ENCODE peak calls at places on chromosomes 1 and 21, in eight cellular contexts. Y, X, I, Z, H, V, F and L are unnamed samples.

GRCh38 chr1:57470028-57470427 is 46.2 kb upstream of the DAB1 start:
- DNase-seq in Y (no peak), X (no peak), I (no peak), Z (no peak), H (no peak), V (no peak), F (no peak), L (no peak)

GRCh38 chr1:7940745-7941436 is at the start of gene TNFRSF9:
- DNase-seq in Y (no peak), X (no peak), I (no peak), Z (peak), H (no peak), V (no peak), F (no peak), L (no peak)

GRCh38 chr21:41222247-41223068 is 54.5 kb downstream of the BACE2 start:
- DNase-seq in Y (no peak), X (no peak), I (no peak), Z (no peak), H (no peak), V (no peak), F (no peak), L (no peak)

GRCh38 chr1:50441183-50441582 is 17.9 kb upstream of the DMRTA2 start:
- DNase-seq in Y (no peak), X (no peak), I (no peak), Z (no peak), H (no peak), V (no peak), F (no peak), L (no peak)

GRCh38 chr1:110282395-110282794 is 56.8 kb upstream of the RBM15 start:
- DNase-seq in Y (no peak), X (no peak), I (no peak), Z (no peak), H (no peak), V (no peak), F (no peak), L (peak)

GRCh38 chr1:39105061-39105840 is 79.1 kb downstream of the NDUFS5 start:
- DNase-seq in Y (peak), X (peak), I (peak), Z (peak), H (peak), V (peak), F (no peak), L (no peak)

GRCh38 chr1:61432616-61433388 is 292.1 kb downstream of the TM2D1 start:
- DNase-seq in Y (no peak), X (no peak), I (no peak), Z (no peak), H (no peak), V (no peak), F (no peak), L (no peak)

GRCh38 chr1:238141295-238141694 is 250.6 kb upstream of the ZP4 start:
- DNase-seq in Y (no peak), X (no peak), I (no peak), Z (no peak), H (no peak), V (no peak), F (no peak), L (no peak)

GRCh38 chr1:77010937-77011336 is 143.7 kb downstream of the ST6GALNAC5 start:
- DNase-seq in Y (no peak), X (no peak), I (no peak), Z (no peak), H (no peak), V (no peak), F (no peak), L (no peak)

GRCh38 chr1:112461200-112461871 is 47.4 kb upstream of the WNT2B start:
- DNase-seq in Y (no peak), X (no peak), I (no peak), Z (no peak), H (no peak), V (no peak), F (no peak), L (no peak)

GRCh38 chr1:169680377-169681019 is 30.9 kb downstream of the SELL start:
- DNase-seq in Y (no peak), X (no peak), I (no peak), Z (no peak), H (no peak), V (no peak), F (no peak), L (no peak)

GRCh38 chr1:228352677-228353481 is 53.8 kb downstream of the TRIM11 start:
- DNase-seq in Y (no peak), X (no peak), I (no peak), Z (no peak), H (peak), V (no peak), F (no peak), L (no peak)

GRCh38 chr1:16145030-16145987 is 10.6 kb downstream of the EPHA2 start:
- DNase-seq in Y (peak), X (peak), I (peak), Z (peak), H (peak), V (no peak), F (no peak), L (no peak)

GRCh38 chr21:34107606-34108005 is 34.2 kb downstream of the MRPS6 start:
- DNase-seq in Y (no peak), X (no peak), I (no peak), Z (no peak), H (no peak), V (no peak), F (no peak), L (no peak)

GRCh38 chr1:196890668-196891067 is 2.8 kb downstream of the CFHR4 start:
- DNase-seq in Y (no peak), X (no peak), I (no peak), Z (peak), H (no peak), V (no peak), F (no peak), L (no peak)

DNA sequence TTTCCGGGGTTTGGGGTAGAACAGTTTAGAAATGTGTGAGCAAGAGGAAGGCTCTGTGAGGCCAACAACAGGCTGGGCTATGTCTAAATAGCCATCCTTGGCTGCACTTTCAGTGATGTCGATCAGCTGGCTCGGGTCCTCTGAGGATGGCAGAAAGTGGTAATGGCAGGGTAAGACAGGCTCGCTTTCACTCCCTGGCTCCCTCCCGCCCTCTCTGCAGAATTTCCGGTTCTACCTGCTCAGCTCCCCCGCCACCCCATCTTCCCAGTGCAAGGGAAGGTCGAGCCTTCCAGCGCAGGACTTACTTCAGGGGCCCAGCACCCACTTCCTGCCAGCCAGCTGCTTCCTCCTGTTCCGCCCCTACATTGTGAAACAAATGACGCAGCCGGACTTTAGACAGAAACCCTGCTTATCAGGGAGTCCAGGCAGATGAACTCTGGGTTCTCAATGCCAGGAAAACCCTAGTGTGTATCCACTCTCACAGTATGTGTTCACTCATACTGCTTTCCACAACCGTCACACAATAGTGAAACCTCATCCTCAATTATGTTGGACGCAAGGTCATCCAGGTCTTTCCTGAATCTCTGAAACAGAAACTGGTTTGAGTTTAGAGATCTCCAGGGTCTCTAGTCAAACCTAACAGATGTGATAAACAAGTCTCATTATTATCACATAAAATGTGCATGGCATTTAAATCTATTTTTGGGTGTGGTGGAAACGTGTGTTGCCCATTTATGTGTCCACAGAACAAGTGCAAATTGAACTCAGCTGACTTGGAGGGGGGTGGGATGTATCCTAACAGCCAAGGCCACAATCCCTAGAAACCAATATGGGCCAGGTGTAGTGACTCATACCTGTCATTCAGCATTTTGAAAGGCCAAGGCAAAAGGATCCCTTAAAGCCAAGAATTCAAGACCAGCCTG is 7.1 kb downstream of the F11R start:
- DNase-seq in Y (peak), X (peak), I (peak), Z (peak), H (peak), V (peak), F (no peak), L (peak)
- TF ChIP-seq POLR2A in Y (no peak), X (peak), I (no peak), Z (peak), H (peak), V (no peak), F (peak), L (no peak)

DNA sequence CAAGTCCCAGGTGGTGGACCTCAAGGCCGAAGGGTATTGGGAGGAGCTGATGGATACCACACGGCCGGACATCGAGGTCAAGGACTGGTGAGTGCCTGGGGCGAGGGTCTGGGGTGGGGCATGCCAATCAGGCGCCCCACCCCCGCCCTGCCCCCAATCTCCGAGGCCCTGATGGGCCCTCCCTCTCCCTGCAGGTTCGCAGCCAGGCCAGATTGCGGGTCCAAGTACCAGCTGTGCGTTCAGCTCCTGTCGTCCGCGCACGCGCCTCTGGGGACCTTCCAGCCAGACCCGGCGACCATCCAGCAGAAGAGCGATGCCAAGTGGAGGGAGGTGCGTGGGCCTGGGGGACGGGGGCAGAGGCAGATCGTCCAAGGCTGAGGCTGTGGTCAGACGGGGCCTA is 3.9 kb downstream of the FBXO44 start:
- DNase-seq in Y (no peak), X (no peak), I (no peak), Z (no peak), H (no peak), V (no peak), F (no peak), L (no peak)
- H3K4me3 ChIP-seq in Y (no peak), X (no peak), I (no peak), Z (no peak), H (no peak), V (no peak), F (no peak), L (no peak)

GRCh38 chr1:38009088-38009840 is 3.3 kb upstream of the UTP11 start:
- DNase-seq in Y (no peak), X (no peak), I (no peak), Z (no peak), H (peak), V (no peak), F (no peak), L (no peak)

GRCh38 chr1:38003261-38004250 is 1.8 kb downstream of the FHL3 start:
- DNase-seq in Y (no peak), X (no peak), I (no peak), Z (no peak), H (no peak), V (no peak), F (no peak), L (no peak)

GRCh38 chr1:38006008-38006828 is 904 bp upstream of the FHL3 start:
- DNase-seq in Y (no peak), X (no peak), I (no peak), Z (no peak), H (no peak), V (no peak), F (no peak), L (no peak)

GRCh38 chr1:38004284-38005101 is 821 bp downstream of the FHL3 start:
- DNase-seq in Y (no peak), X (no peak), I (no peak), Z (no peak), H (no peak), V (no peak), F (no peak), L (peak)

DNA sequence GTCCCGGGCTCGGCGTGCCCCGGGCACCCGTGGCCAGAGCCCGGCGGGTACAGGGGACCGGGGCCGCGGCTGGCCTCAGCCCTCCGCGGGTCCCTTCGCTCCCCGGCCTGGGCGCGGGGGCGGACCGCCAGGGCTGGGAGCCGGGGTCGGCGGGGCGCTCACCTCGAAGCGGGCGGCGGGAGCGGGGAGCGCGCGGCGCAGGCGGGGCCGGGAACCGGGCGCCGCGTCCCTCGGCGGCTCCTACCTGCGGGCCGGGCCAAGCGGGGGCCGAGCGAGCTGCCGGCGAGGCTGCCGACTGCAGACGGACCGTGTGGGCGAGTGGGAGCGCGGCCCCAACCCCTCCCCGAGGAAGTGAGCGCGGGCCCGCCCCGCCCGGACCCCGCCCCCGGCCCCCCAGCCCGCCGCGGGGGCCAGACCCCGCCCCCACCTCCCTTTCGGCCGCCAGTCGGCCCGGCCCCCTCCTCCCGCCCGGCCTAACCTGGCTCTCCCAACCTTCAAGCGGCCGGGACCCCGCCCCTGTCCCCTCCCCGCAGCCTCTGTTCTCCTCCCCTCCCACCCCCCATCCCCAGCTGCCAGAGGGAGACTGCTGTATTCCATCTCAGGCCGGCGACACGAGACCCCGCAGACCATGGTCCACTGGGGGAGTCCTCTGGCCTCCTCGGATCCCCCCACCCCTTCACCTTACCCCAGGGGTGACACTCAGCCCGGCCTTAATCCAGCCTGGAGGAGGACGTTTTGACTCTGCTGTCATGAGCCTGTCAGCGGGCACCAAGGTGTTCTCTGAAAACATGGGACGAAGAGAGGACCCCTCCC is at the start of gene FHL3:
- DNase-seq in Y (peak), X (peak), I (no peak), Z (no peak), H (peak), V (no peak), F (no peak), L (no peak)
- TF ChIP-seq POLR2A in Y (no peak), X (no peak), I (peak), Z (peak), H (no peak), V (peak), F (no peak), L (peak)

DNA sequence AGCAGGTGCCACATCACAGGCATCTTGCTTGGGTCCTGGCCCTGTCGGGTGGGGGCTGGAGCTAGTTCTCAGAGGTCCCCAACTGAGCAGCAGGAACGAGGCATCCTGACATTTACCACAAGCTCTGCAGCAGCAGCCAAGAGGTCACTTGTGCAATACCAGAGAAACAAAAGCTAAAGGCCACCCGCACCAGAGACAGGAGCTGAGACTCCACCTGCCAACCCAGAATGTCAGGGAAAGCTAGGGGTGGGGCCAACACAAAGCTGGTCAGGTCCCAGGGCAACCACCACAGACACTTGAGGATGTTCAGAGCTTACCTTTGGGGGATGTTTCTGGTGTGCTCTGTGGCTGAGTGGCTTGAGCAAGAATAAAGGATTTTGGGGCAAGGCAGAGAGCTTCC is 13.6 kb upstream of the SYT6 start:
- DNase-seq in Y (no peak), X (no peak), I (no peak), Z (no peak), H (no peak), V (no peak), F (no peak), L (no peak)
- H3K4me3 ChIP-seq in Y (no peak), X (no peak), I (no peak), Z (no peak), H (no peak), V (no peak), F (no peak), L (no peak)

GRCh38 chr1:1406821-1407100 is 332 bp downstream of the MRPL20 start:
- DNase-seq in Y (no peak), X (no peak), I (no peak), Z (no peak), H (no peak), V (no peak), F (no peak), L (no peak)

GRCh38 chr1:1403543-1404112 is 3.5 kb downstream of the MRPL20 start:
- DNase-seq in Y (no peak), X (no peak), I (no peak), Z (no peak), H (no peak), V (no peak), F (no peak), L (no peak)

GRCh38 chr1:1406101-1406820 is 832 bp downstream of the MRPL20 start:
- DNase-seq in Y (no peak), X (no peak), I (no peak), Z (no peak), H (no peak), V (no peak), F (no peak), L (no peak)

GRCh38 chr1:1407957-1408318 is 845 bp upstream of the MRPL20 start:
- DNase-seq in Y (no peak), X (no peak), I (no peak), Z (no peak), H (no peak), V (no peak), F (no peak), L (no peak)

DNA sequence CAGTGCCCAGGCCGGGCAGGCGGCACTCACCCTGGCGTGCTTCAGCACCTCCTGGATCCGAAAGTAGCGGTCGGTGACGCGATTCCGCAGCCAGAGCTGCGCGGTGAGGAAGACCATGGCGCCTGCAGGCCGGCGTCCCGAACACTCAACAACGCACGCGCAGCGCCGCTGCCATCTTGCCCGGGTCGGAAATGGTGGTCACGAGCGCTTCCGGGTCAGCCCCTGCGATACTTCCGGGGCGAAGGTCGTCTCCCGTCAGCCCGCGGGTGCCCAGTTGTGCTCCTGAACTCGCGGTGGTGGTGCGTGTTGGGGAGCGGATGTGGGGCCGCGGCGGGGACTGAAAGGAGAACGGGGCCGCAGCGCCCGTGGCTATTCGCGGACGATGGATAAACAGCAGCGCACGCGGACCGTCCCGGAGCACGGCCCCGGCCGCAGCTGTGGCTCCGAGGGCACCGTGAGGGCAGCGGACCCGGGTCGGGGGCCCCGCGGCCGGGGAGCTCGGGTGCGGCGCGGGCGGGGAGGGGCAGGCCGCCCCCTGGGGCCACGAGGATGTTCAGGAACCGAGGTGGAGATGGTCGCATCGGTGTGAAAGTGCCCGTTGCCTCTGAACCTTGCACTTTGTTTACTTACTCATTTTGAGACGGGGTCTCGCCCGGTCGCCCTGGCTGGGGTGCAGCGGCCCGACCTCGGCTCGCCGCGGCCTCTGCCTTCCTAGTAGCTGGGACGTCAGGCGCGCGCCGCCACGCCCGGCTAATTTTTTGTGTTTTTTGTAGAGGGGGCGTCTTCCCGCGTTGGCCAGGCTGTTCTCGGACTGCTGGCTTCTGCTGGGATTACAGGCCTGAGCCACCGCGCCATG is at the start of gene MRPL20:
- DNase-seq in Y (peak), X (peak), I (peak), Z (peak), H (peak), V (peak), F (peak), L (no peak)
- TF ChIP-seq POLR2A in Y (peak), X (peak), I (peak), Z (peak), H (peak), V (peak), F (no peak), L (peak)

DNA sequence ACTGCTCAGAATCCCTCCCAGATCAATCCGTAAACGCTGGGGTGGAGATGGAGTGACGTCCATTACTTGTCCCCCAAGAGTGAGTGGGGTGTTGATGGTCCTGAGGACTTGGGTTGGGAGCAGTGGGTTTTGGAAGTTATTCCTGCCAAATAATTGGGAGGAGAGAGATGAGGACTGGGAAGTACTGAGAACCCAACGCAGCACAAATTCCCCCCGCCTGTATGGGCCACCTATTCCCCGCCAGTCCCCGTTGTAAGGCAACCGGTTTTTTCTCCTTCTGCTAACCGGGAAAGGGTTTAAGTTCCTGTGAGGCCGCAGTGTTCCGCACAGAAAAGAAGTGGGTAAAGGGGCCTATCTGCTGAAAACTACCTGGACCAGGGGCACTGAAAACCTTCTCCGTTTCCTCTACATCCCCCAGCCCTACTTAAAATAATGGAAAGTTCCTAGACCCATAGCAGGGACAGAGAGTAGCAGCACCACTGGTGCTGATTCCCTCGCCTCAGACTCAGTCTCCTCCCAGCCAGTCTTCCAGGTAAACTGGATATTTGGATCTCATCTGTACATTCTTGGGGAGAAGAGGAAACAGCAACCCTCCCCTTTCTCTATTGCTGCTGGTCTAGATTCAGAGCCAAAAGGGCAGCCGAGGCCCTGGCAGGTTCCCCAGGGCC is 738 bp downstream of the LURAP1 start:
- DNase-seq in Y (no peak), X (no peak), I (no peak), Z (no peak), H (no peak), V (no peak), F (no peak), L (no peak)
- H3K4me3 ChIP-seq in Y (no peak), X (peak), I (peak), Z (no peak), H (peak), V (peak), F (peak), L (peak)